ENCODE peak calls at places on chromosomes 2 and 18, in nine cellular contexts. N is upper lobe of right lung, S is K562, K is transverse colon, X is colonic mucosa, H is mucosa of descending colon, W is psoas muscle, J is hepatocyte, P is ovary. R is an unnamed sample. For H3K4me1, the result is how much of the 10 kb centered on the place peaks cover.

GRCh38 chr2:109280804-109281203 is 151.8 kb downstream of the SH3RF3 start:
- DNase-seq in S (no peak), N (no peak), H (no peak), P (no peak), X (no peak), W (no peak), J (no peak), K (no peak), R (no peak)

GRCh38 chr2:219803294-219803693 is 175.9 kb downstream of the SLC4A3 start:
- DNase-seq in K (no peak), H (no peak), P (no peak), N (no peak), J (no peak), X (no peak), W (no peak), S (no peak), R (no peak)

GRCh38 chr18:48615566-48616401 is 77.0 kb downstream of the CTIF start:
- DNase-seq in J (no peak), W (no peak), K (peak), X (peak), P (no peak), H (no peak), N (no peak), S (no peak), R (no peak)

GRCh38 chr2:86747708-86748627 is 27.9 kb downstream of the RMND5A start:
- DNase-seq in K (peak), P (no peak), S (no peak), X (peak), W (no peak), N (no peak), J (peak), H (no peak), R (peak)

GRCh38 chr2:142127248-142127647 is 3.6 kb downstream of the LRP1B start:
- DNase-seq in X (no peak), H (no peak), J (no peak), N (no peak), S (no peak), P (no peak), W (no peak), K (no peak), R (no peak)

GRCh38 chr2:199771948-199772692 is 78.9 kb downstream of the FTCDNL1 start:
- DNase-seq in N (no peak), H (no peak), K (no peak), J (no peak), P (no peak), S (no peak), W (no peak), X (no peak), R (no peak)

GRCh38 chr2:145815933-145816332 is 1296.0 kb upstream of the ZEB2 start:
- DNase-seq in S (no peak), W (no peak), N (no peak), H (no peak), K (no peak), P (no peak), J (no peak), X (no peak), R (no peak)

GRCh38 chr18:63775166-63775730 is at the start of gene SERPINB7:
- DNase-seq in N (no peak), W (no peak), P (no peak), X (no peak), J (peak), S (no peak), K (no peak), H (no peak), R (no peak)

GRCh38 chr2:9618410-9618809 is 12.4 kb downstream of the YWHAQ start:
- DNase-seq in N (no peak), K (no peak), W (no peak), X (no peak), J (no peak), H (no peak), S (no peak), P (no peak), R (no peak)
- H3K4me1 ChIP-seq in N (under half), K (under half), W (half or more), X (under half), J (under half), H (under half), S (under half), P (under half), R (under half)

GRCh38 chr2:196463706-196464105 is 175.8 kb upstream of the CCDC150 start:
- DNase-seq in J (no peak), W (no peak), S (no peak), P (no peak), X (no peak), K (no peak), N (no peak), H (no peak), R (no peak)

GRCh38 chr2:196466581-196466980 is 172.9 kb upstream of the CCDC150 start:
- DNase-seq in S (no peak), J (no peak), W (no peak), H (no peak), P (no peak), N (no peak), K (no peak), X (no peak), R (no peak)

GRCh38 chr2:196473617-196474016 is 165.9 kb upstream of the CCDC150 start:
- DNase-seq in W (no peak), K (no peak), X (no peak), P (no peak), S (no peak), J (no peak), H (no peak), N (no peak), R (no peak)

GRCh38 chr2:196464311-196464710 is 175.2 kb upstream of the CCDC150 start:
- DNase-seq in N (no peak), W (no peak), J (no peak), S (no peak), P (no peak), X (no peak), H (no peak), K (no peak), R (no peak)

DNA sequence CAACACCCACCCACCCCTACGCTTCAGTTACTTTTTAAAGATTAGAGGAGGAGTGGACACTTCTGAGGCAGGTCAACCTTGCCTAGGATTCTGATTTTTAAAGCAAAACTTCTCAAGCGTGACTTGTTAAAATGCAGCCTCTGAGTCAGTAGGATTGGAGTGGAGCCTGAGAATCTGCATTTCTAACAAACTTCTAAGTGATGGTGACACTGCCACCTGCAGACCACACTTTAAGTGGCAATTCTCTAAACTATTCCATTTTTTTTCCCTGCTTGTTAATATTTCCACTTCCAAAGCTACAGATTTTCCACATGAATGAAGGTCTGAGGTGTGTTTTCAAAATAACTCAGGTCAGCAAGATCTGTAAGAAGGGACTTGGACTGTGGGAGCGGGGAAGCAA is 171.1 kb upstream of the CCDC150 start:
- DNase-seq in W (no peak), J (no peak), X (no peak), K (no peak), N (no peak), S (peak), H (no peak), P (no peak), R (no peak)
- TF ChIP-seq CTCF in W (no peak), J (peak), X (no peak), K (no peak), N (no peak), S (peak), H (no peak), P (no peak), R (no peak)

GRCh38 chr2:119758881-119759450 is 756 bp upstream of the PTPN4 start:
- DNase-seq in P (no peak), H (no peak), K (no peak), S (no peak), N (no peak), W (no peak), J (no peak), X (no peak), R (no peak)

GRCh38 chr2:119759451-119760236 is at the start of gene PTPN4:
- DNase-seq in J (peak), P (peak), X (peak), S (peak), W (peak), K (peak), N (peak), H (peak), R (peak)

GRCh38 chr2:119756837-119757236 is 2.9 kb upstream of the PTPN4 start:
- DNase-seq in S (peak), W (peak), K (peak), H (no peak), X (peak), J (peak), P (peak), N (no peak), R (peak)

GRCh38 chr2:119760876-119761275 is 1.2 kb downstream of the PTPN4 start:
- DNase-seq in W (no peak), N (no peak), K (no peak), H (no peak), J (peak), S (no peak), P (no peak), X (no peak), R (no peak)

DNA sequence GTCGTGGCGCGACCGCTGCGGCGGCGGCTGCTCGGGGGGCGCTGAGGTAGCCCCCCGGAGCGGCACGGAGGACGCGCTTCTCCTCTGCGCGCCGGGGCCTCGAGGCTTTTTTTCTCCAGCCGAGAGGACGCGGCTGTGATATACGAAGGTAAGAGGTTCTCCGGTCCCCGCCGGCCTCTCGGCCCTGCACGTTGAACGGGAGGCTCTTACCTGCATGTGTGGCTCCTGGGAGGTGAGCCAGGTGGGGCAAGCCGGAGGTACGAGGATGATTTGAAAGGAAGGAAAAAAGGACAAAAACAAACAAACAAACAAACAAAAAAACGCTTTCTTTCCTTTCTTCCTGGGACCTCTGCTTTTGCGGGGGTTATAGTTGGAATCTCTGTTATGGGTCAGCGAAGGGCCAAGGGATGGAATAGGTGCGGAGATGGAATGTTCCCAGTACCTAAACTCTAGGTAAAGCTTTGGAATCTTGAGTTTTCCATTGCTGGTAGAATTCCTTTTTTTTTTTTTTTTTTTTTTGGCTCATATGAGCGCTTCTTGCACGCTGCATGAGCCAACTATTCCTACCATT is 600 bp downstream of the PTPN4 start:
- DNase-seq in P (no peak), K (peak), N (no peak), H (peak), X (peak), J (no peak), W (no peak), S (no peak), R (no peak)
- H3K4me1 ChIP-seq in P (under half), K (under half), N (under half), H (under half), X (under half), J (under half), W (half or more), S (under half), R (under half)

DNA sequence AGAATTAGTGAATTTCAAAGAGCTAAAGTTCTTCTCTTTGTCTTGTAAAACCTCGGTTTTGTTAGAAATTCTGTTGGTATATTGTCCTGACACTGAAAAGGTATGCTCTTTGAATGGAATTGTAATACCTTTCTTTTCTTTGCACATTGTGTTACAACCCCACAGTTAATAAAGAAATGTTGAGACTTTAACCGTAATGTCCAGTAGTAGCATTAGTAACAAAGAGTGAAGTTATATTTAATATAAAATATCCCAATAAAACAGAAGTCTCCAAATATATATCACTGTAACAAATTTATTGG is 69.8 kb downstream of the EHBP1 start:
- DNase-seq in H (no peak), N (no peak), P (no peak), S (no peak), J (no peak), K (no peak), X (no peak), W (no peak), R (no peak)
- TF ChIP-seq CTCF in H (no peak), N (no peak), P (no peak), S (no peak), J (no peak), K (no peak), X (no peak), W (no peak), R (no peak)

R was measured in adrenal gland.